ENCODE peak calls at places on chromosomes 5 and 9, in seven cellular contexts. L is psoas muscle; I is CD8-positive, alpha-beta T cell; X is right lobe of liver; U is mammary epithelial cell; J is body of pancreas; G is IMR-90. A is an unnamed sample. For H3K36me3, the result is how much of the 10 kb centered on the place peaks cover.

GRCh38 chr5:37247496-37247895 is 1.7 kb downstream of the CPLANE1 start:
- DNase-seq in X (no peak), U (no peak), J (no peak), I (no peak), G (no peak), L (no peak), A (no peak)

GRCh38 chr5:140243855-140244254 is 59.0 kb downstream of the PFDN1 start:
- DNase-seq in G (no peak), L (no peak), I (no peak), U (no peak), X (no peak), J (peak), A (no peak)

GRCh38 chr5:11504794-11505193 is 399.5 kb downstream of the CTNND2 start:
- DNase-seq in L (no peak), U (no peak), G (no peak), I (no peak), X (no peak), J (no peak), A (no peak)

GRCh38 chr5:142763701-142764100 is 6.5 kb upstream of the ARHGAP26 start:
- DNase-seq in U (no peak), G (no peak), I (no peak), J (no peak), L (no peak), X (no peak), A (no peak)

GRCh38 chr5:133347039-133347438 is 265.3 kb downstream of the FSTL4 start:
- DNase-seq in I (no peak), L (no peak), G (no peak), X (no peak), U (no peak), J (no peak), A (no peak)

GRCh38 chr5:109028608-109029299 is 281.1 kb downstream of the FER start:
- DNase-seq in J (no peak), L (no peak), I (no peak), X (no peak), U (no peak), G (peak), A (no peak)

GRCh38 chr9:103364753-103365152 is 369.6 kb downstream of the CYLC2 start:
- DNase-seq in G (no peak), J (no peak), I (no peak), U (peak), X (no peak), L (no peak), A (no peak)

GRCh38 chr5:72452515-72453259 is 54.5 kb downstream of the ZNF366 start:
- DNase-seq in L (peak), I (no peak), X (peak), U (peak), J (peak), G (peak), A (no peak)

GRCh38 chr5:176436641-176437040 is 11.5 kb upstream of the FAF2 start:
- DNase-seq in X (no peak), I (no peak), U (peak), G (peak), L (no peak), J (no peak), A (no peak)
- H3K4me3 ChIP-seq in X (no peak), I (no peak), U (no peak), G (no peak), L (no peak), J (no peak), A (no peak)

GRCh38 chr9:33932078-33932807 is 115.3 kb downstream of the UBE2R2 start:
- DNase-seq in I (no peak), U (no peak), G (no peak), X (no peak), L (no peak), J (no peak), A (no peak)
- H3K36me3 ChIP-seq in I (under half), U (under half), G (half or more), X (half or more), L (under half), J (under half), A (under half)

GRCh38 chr9:33023661-33024060 is 1.4 kb upstream of the DNAJA1 start:
- DNase-seq in J (no peak), I (no peak), G (no peak), L (no peak), U (peak), X (no peak), A (no peak)
- H3K4me3 ChIP-seq in J (peak), I (no peak), G (peak), L (peak), U (peak), X (no peak), A (no peak)

DNA sequence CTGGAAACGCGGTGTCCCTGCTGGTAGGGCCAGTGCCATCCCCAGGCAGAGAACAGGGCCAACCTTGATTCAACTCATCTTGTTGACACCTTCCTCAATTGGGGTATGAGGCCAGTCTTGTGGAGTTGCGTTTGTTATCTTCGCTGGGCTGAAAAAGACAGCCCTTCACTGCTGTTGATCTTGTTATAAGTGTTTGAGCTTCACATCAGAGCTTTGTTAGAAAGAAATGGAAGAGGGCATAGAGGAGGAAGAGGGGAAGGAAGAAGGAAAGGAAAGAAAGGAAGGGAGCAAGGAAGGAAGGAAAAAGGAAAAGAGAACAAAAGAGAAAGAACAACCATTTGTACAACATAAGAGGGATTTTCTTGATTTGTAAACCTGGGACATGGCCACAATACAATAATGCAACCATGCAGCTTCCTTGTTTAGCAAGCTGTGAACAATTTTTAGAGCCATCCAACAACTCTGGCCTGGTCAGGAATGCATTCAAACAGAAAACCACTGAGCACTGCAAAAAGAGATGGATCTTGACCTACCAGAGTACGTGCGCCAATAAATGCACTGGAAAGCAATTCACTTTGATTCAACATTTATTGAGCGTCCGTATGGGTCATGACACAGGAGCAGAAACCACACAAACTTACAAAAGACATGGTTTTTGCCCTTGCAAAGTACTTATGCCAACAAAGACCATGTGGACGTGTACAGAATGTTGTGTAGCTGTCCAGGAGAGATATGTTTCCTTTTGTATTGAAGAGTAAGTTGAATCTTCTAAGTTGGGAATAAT is 152.9 kb downstream of the TLE1 start:
- DNase-seq in U (no peak), X (peak), G (no peak), J (no peak), I (no peak), L (no peak), A (no peak)
- H3K36me3 ChIP-seq in U (under half), X (under half), G (under half), J (under half), I (under half), L (under half), A (under half)

DNA sequence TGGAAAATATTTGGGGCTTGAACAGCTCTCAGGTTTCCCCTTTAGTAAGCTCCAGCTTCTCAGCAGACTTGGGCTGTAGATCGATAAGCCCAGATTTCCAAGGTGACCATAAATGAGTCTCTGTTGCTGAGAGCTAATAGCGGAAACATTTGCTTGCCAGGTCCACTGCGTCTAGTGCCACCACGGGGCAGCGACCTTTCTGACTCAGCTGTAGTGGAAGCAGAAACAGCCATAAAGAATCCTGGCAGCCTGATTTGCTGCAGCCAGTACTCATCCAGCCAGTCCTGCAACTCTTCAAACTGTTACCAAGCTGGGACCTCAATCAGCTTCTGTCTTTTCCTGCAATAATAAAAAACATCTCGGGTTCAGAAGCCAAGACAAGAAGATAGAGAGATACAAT is 241.7 kb downstream of the DOCK8 start:
- DNase-seq in X (no peak), U (no peak), J (peak), I (no peak), L (peak), G (no peak), A (no peak)
- H3K4me3 ChIP-seq in X (no peak), U (no peak), J (no peak), I (no peak), L (no peak), G (no peak), A (no peak)

GRCh38 chr9:16688814-16689213 is 181.7 kb downstream of the BNC2 start:
- DNase-seq in L (no peak), X (no peak), I (no peak), U (no peak), G (no peak), J (no peak), A (no peak)
- H3K36me3 ChIP-seq in L (under half), X (under half), I (under half), U (under half), G (under half), J (under half), A (under half)

A was measured in Peyer's patch.